ENCODE peak calls at places on chromosomes 4 and X, in four cellular contexts. One of them, this sample, is unnamed.

GRCh38 chr4:186844059-186844681 is 120.5 kb upstream of the FAT1 start:
- DNase-seq in cardiac muscle cell: no peak
- DNase-seq in upper lobe of right lung: no peak
- DNase-seq in lung: no peak
- DNase-seq in this sample: peak; percentile 90

GRCh38 chrX:76555816-76556215 is 128.3 kb downstream of the MAGEE1 start:
- DNase-seq in cardiac muscle cell: peak; percentile 62
- DNase-seq in upper lobe of right lung: no peak
- DNase-seq in lung: no peak
- DNase-seq in this sample: no peak

GRCh38 chr4:20044936-20045335 is 206.8 kb upstream of the SLIT2 start:
- DNase-seq in cardiac muscle cell: no peak
- DNase-seq in upper lobe of right lung: no peak
- DNase-seq in lung: no peak
- DNase-seq in this sample: no peak

GRCh38 chr4:41369680-41370079 is 113.0 kb downstream of the UCHL1 start:
- DNase-seq in cardiac muscle cell: no peak
- DNase-seq in upper lobe of right lung: no peak
- DNase-seq in lung: no peak
- DNase-seq in this sample: no peak

GRCh38 chrX:133085785-133086184 is 11.1 kb downstream of the USP26 start:
- DNase-seq in cardiac muscle cell: no peak
- DNase-seq in upper lobe of right lung: no peak
- DNase-seq in lung: no peak
- DNase-seq in this sample: no peak

GRCh38 chr4:7187691-7188090 is 4.6 kb upstream of the SORCS2 start:
- DNase-seq in cardiac muscle cell: no peak
- DNase-seq in upper lobe of right lung: peak; percentile 27
- DNase-seq in lung: no peak
- DNase-seq in this sample: no peak

GRCh38 chr4:142881331-142881730 is 35.2 kb upstream of the INPP4B start:
- DNase-seq in cardiac muscle cell: no peak
- DNase-seq in upper lobe of right lung: no peak
- DNase-seq in lung: no peak
- DNase-seq in this sample: no peak

GRCh38 chr4:72786401-72786990 is 217.5 kb upstream of the ADAMTS3 start:
- DNase-seq in cardiac muscle cell: no peak
- DNase-seq in upper lobe of right lung: no peak
- DNase-seq in lung: no peak
- DNase-seq in this sample: no peak

GRCh38 chr4:153082322-153083301 is 121.6 kb upstream of the TRIM2 start:
- DNase-seq in cardiac muscle cell: no peak
- DNase-seq in upper lobe of right lung: no peak
- DNase-seq in lung: no peak
- DNase-seq in this sample: no peak

GRCh38 chr4:37909690-37910486 is 19.0 kb downstream of the TBC1D1 start:
- DNase-seq in cardiac muscle cell: peak; percentile 44
- DNase-seq in upper lobe of right lung: no peak
- DNase-seq in lung: no peak
- DNase-seq in this sample: no peak

GRCh38 chr4:99157478-99157935 is 13.4 kb upstream of the ADH4 start:
- DNase-seq in cardiac muscle cell: no peak
- DNase-seq in upper lobe of right lung: no peak
- DNase-seq in lung: no peak
- DNase-seq in this sample: no peak

GRCh38 chrX:148416142-148416541 is 84.3 kb upstream of the AFF2 start:
- DNase-seq in cardiac muscle cell: no peak
- DNase-seq in upper lobe of right lung: no peak
- DNase-seq in lung: no peak
- DNase-seq in this sample: no peak

GRCh38 chr4:87108142-87108546 is 112.3 kb downstream of the KLHL8 start:
- DNase-seq in cardiac muscle cell: no peak
- DNase-seq in upper lobe of right lung: no peak
- DNase-seq in lung: no peak
- DNase-seq in this sample: peak; percentile 93

GRCh38 chrX:109840585-109840984 is 107.5 kb upstream of the ACSL4 start:
- DNase-seq in cardiac muscle cell: no peak
- DNase-seq in upper lobe of right lung: no peak
- DNase-seq in lung: peak; percentile 38
- DNase-seq in this sample: peak; percentile 81

GRCh38 chr4:653831-654525 is 20.1 kb downstream of the ATP5ME start:
- DNase-seq in cardiac muscle cell: no peak
- DNase-seq in upper lobe of right lung: no peak
- DNase-seq in lung: no peak
- DNase-seq in this sample: no peak

GRCh38 chr4:8101213-8101781 is 57.3 kb downstream of the ABLIM2 start:
- DNase-seq in cardiac muscle cell: no peak
- DNase-seq in upper lobe of right lung: peak; percentile 89
- DNase-seq in lung: peak; percentile 66
- DNase-seq in this sample: no peak

GRCh38 chr4:111537165-111537564 is 608.1 kb upstream of the FAM241A start:
- DNase-seq in cardiac muscle cell: no peak
- DNase-seq in upper lobe of right lung: no peak
- DNase-seq in lung: no peak
- DNase-seq in this sample: no peak

GRCh38 chrX:31333181-31333831 is 261.5 kb upstream of the FTHL17 start:
- DNase-seq in cardiac muscle cell: no peak
- DNase-seq in upper lobe of right lung: no peak
- DNase-seq in lung: no peak
- DNase-seq in this sample: no peak

GRCh38 chrX:96776966-96777365 is 92.3 kb downstream of the DIAPH2 start:
- DNase-seq in cardiac muscle cell: no peak
- DNase-seq in upper lobe of right lung: no peak
- DNase-seq in lung: no peak
- DNase-seq in this sample: no peak

GRCh38 chrX:3119376-3119775 is 78.1 kb downstream of the ARSF start:
- DNase-seq in cardiac muscle cell: no peak
- DNase-seq in upper lobe of right lung: no peak
- DNase-seq in lung: no peak
- DNase-seq in this sample: no peak

GRCh38 chr4:3123201-3123671 is 48.8 kb downstream of the HTT start:
- DNase-seq in cardiac muscle cell: no peak
- DNase-seq in upper lobe of right lung: no peak
- DNase-seq in lung: no peak
- DNase-seq in this sample: no peak

GRCh38 chr4:61202100-61202637 is 2.0 kb downstream of the ADGRL3 start:
- DNase-seq in cardiac muscle cell: peak; percentile 32
- DNase-seq in upper lobe of right lung: no peak
- DNase-seq in lung: no peak
- DNase-seq in this sample: no peak

GRCh38 chr4:128721896-128722295 is 87.6 kb upstream of the JADE1 start:
- DNase-seq in cardiac muscle cell: peak; percentile 26
- DNase-seq in upper lobe of right lung: no peak
- DNase-seq in lung: no peak
- DNase-seq in this sample: no peak

GRCh38 chr4:168643796-168644159 is 146.9 kb downstream of the PALLD start:
- DNase-seq in cardiac muscle cell: no peak
- DNase-seq in upper lobe of right lung: no peak
- DNase-seq in lung: no peak
- DNase-seq in this sample: no peak

GRCh38 chr4:52091811-52092210 is 40.7 kb downstream of the SPATA18 start:
- DNase-seq in cardiac muscle cell: no peak
- DNase-seq in upper lobe of right lung: no peak
- DNase-seq in lung: no peak
- DNase-seq in this sample: no peak

GRCh38 chrX:13605611-13606010 is 36.2 kb downstream of the EGFL6 start:
- DNase-seq in cardiac muscle cell: no peak
- DNase-seq in upper lobe of right lung: no peak
- DNase-seq in lung: no peak
- DNase-seq in this sample: no peak

GRCh38 chrX:13607996-13608365 is 38.6 kb downstream of the EGFL6 start:
- DNase-seq in cardiac muscle cell: no peak
- DNase-seq in upper lobe of right lung: no peak
- DNase-seq in lung: no peak
- DNase-seq in this sample: no peak

GRCh38 chrX:13607356-13607995 is 38.1 kb downstream of the EGFL6 start:
- DNase-seq in cardiac muscle cell: no peak
- DNase-seq in upper lobe of right lung: no peak
- DNase-seq in lung: no peak
- DNase-seq in this sample: no peak
- H3K4me3 ChIP-seq in cardiac muscle cell: no peak overlapping the region
- H3K4me3 ChIP-seq in upper lobe of right lung: no peak overlapping the region
- H3K4me3 ChIP-seq in lung: no peak overlapping the region
- H3K4me3 ChIP-seq in this sample: no peak overlapping the region

GRCh38 chrX:12950851-12951589 is 23.9 kb upstream of the TMSB4X start:
- DNase-seq in cardiac muscle cell: peak; percentile 55
- DNase-seq in upper lobe of right lung: peak; percentile 69
- DNase-seq in lung: no peak
- DNase-seq in this sample: no peak
- H3K4me3 ChIP-seq in cardiac muscle cell: no peak overlapping the region
- H3K4me3 ChIP-seq in upper lobe of right lung: peak overlapping the region; percentile 1
- H3K4me3 ChIP-seq in lung: no peak overlapping the region
- H3K4me3 ChIP-seq in this sample: no peak overlapping the region

GRCh38 chr4:189202869-189203271 is 737.8 kb upstream of the FRG1 start:
- DNase-seq in cardiac muscle cell: peak; percentile 17
- DNase-seq in upper lobe of right lung: no peak
- DNase-seq in lung: no peak
- DNase-seq in this sample: no peak
- H3K4me3 ChIP-seq in cardiac muscle cell: no peak overlapping the region
- H3K4me3 ChIP-seq in upper lobe of right lung: no peak overlapping the region
- H3K4me3 ChIP-seq in lung: no peak overlapping the region
- H3K4me3 ChIP-seq in this sample: no peak overlapping the region

GRCh38 chr4:57410331-57411052 is 300.3 kb upstream of the IGFBP7 start:
- DNase-seq in cardiac muscle cell: no peak
- DNase-seq in upper lobe of right lung: no peak
- DNase-seq in lung: no peak
- DNase-seq in this sample: no peak
- H3K4me3 ChIP-seq in cardiac muscle cell: no peak overlapping the region
- H3K4me3 ChIP-seq in upper lobe of right lung: no peak overlapping the region
- H3K4me3 ChIP-seq in lung: no peak overlapping the region
- H3K4me3 ChIP-seq in this sample: no peak overlapping the region

GRCh38 chrX:33336783-33337182 is 125.4 kb upstream of the DMD start:
- DNase-seq in cardiac muscle cell: peak; percentile 70
- DNase-seq in upper lobe of right lung: no peak
- DNase-seq in lung: no peak
- DNase-seq in this sample: no peak

GRCh38 chrX:33339219-33339618 is 127.9 kb upstream of the DMD start:
- DNase-seq in cardiac muscle cell: peak; percentile 10
- DNase-seq in upper lobe of right lung: no peak
- DNase-seq in lung: no peak
- DNase-seq in this sample: no peak
- H3K4me3 ChIP-seq in cardiac muscle cell: no peak overlapping the region
- H3K4me3 ChIP-seq in upper lobe of right lung: peak overlapping the region; percentile 19
- H3K4me3 ChIP-seq in lung: no peak overlapping the region
- H3K4me3 ChIP-seq in this sample: no peak overlapping the region

GRCh38 chr4:137267024-137267423 is 265.3 kb downstream of the PCDH18 start:
- DNase-seq in cardiac muscle cell: no peak
- DNase-seq in upper lobe of right lung: no peak
- DNase-seq in lung: no peak
- DNase-seq in this sample: no peak
- H3K4me3 ChIP-seq in cardiac muscle cell: no peak overlapping the region
- H3K4me3 ChIP-seq in upper lobe of right lung: no peak overlapping the region
- H3K4me3 ChIP-seq in lung: no peak overlapping the region
- H3K4me3 ChIP-seq in this sample: no peak overlapping the region

DNA sequence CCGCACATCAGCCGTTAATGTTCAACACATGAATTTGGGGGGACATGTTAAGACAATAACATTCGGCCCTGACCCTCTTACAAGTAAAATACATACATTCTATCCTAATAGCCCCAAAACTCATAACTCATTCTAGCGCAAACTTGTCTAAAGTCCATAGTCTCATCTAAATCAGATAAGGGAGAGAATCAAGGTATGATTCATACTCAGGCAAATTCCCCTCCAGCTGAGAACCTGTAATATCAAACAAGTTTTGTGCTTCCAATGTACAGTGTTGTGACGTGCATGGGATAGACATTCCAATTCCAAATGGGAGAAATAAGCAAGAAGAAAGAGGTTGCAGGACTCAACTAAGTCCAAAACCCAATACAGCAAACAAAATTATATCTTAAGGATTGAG is 69.0 kb downstream of the SERPINA7 start:
- DNase-seq in cardiac muscle cell: no peak
- DNase-seq in upper lobe of right lung: no peak
- DNase-seq in lung: no peak
- DNase-seq in this sample: no peak
- H3K4me3 ChIP-seq in cardiac muscle cell: no peak overlapping the region
- H3K4me3 ChIP-seq in upper lobe of right lung: no peak overlapping the region
- H3K4me3 ChIP-seq in lung: no peak overlapping the region
- H3K4me3 ChIP-seq in this sample: no peak overlapping the region